ENCODE peak calls at places on chromosomes 7 and 10, in five cellular contexts. H is stimulated activated CD8-positive, alpha-beta memory T cell treated with anti-CD3 and anti-CD28 coated beads, Interleukin-4, amount 100 ng/mL, for 1 hour; X is AG08396; Z is C1 segment of cervical spinal cord; T is T-cell. N is an unnamed sample.

GRCh38 chr7:101088858-101089529 is 3.7 kb downstream of the TRIM56 start:
- DNase-seq in H (no peak), X (no peak), Z (no peak), T (no peak), N (no peak)

GRCh38 chr7:12771378-12771877 is 84.0 kb downstream of the ARL4A start:
- DNase-seq in H (no peak), X (no peak), Z (no peak), T (no peak), N (peak)

GRCh38 chr10:31602541-31603244 is 283.7 kb downstream of the ZEB1 start:
- DNase-seq in H (no peak), X (peak), Z (no peak), T (no peak), N (peak)

GRCh38 chr7:30214651-30215137 is 69.7 kb upstream of the ZNRF2 start:
- DNase-seq in H (no peak), X (no peak), Z (no peak), T (no peak), N (no peak)

GRCh38 chr7:27156901-27157716 is 634 bp upstream of the HOXA7 start:
- DNase-seq in H (no peak), X (no peak), Z (no peak), T (no peak), N (no peak)

GRCh38 chr7:128841961-128842673 is 11.9 kb downstream of the FLNC start:
- DNase-seq in H (no peak), X (peak), Z (no peak), T (peak), N (no peak)

GRCh38 chr7:39987641-39988347 is 37.7 kb downstream of the CDK13 start:
- DNase-seq in H (no peak), X (no peak), Z (peak), T (no peak), N (peak)

GRCh38 chr7:151051108-151051507 is 2.8 kb downstream of the ASIC3 start:
- DNase-seq in H (no peak), X (peak), Z (peak), T (peak), N (peak)

GRCh38 chr7:7693881-7694280 is 24.5 kb downstream of the RPA3 start:
- DNase-seq in H (no peak), X (peak), Z (no peak), T (no peak), N (no peak)

GRCh38 chr7:127995157-127995865 is 35.9 kb downstream of the LRRC4 start:
- DNase-seq in H (no peak), X (peak), Z (peak), T (no peak), N (no peak)

GRCh38 chr7:24445041-24445440 is 128.2 kb upstream of the PALS2 start:
- DNase-seq in H (no peak), X (no peak), Z (no peak), T (no peak), N (peak)

GRCh38 chr10:104688251-104688650 is 47.2 kb downstream of the SORCS3 start:
- DNase-seq in H (no peak), X (no peak), Z (no peak), T (no peak), N (peak)

GRCh38 chr10:22897371-22897770 is 30.5 kb upstream of the ARMC3 start:
- DNase-seq in H (no peak), X (no peak), Z (no peak), T (no peak), N (no peak)

N was measured in putamen.